ENCODE peak calls at places on chromosome 14, in ten cellular contexts. K, W, I, M, A, G, Z, E, N and D are unnamed samples.

GRCh38 chr14:59481407-59482119 is 2.6 kb downstream of the L3HYPDH start:
- DNase-seq in K (no peak), W (no peak), I (no peak), M (no peak), A (no peak), G (no peak), Z (no peak), E (no peak), N (no peak), D (no peak)

GRCh38 chr14:76422662-76423061 is 46.7 kb downstream of the ESRRB start:
- DNase-seq in K (no peak), W (no peak), I (no peak), M (no peak), A (no peak), G (no peak), Z (no peak), E (no peak), N (no peak), D (no peak)

GRCh38 chr14:56561586-56561985 is 18.0 kb upstream of the TMEM260 start:
- DNase-seq in K (no peak), W (no peak), I (no peak), M (no peak), A (no peak), G (no peak), Z (no peak), E (no peak), N (no peak), D (no peak)

GRCh38 chr14:102418169-102418852 is 55.6 kb downstream of the TECPR2 start:
- DNase-seq in K (peak; percentile 39), W (no peak), I (no peak), M (no peak), A (no peak), G (no peak), Z (peak; percentile 52), E (no peak), N (no peak), D (no peak)

GRCh38 chr14:65041434-65041915 is 54.8 kb downstream of the FNTB start:
- DNase-seq in K (no peak), W (no peak), I (no peak), M (no peak), A (no peak), G (no peak), Z (no peak), E (no peak), N (no peak), D (no peak)

GRCh38 chr14:42174357-42174756 is 567.7 kb downstream of the LRFN5 start:
- DNase-seq in K (no peak), W (no peak), I (no peak), M (no peak), A (no peak), G (no peak), Z (no peak), E (no peak), N (no peak), D (no peak)

GRCh38 chr14:72744416-72745120 is 149.3 kb downstream of the DPF3 start:
- DNase-seq in K (no peak), W (no peak), I (no peak), M (no peak), A (no peak), G (no peak), Z (no peak), E (no peak), N (no peak), D (no peak)

GRCh38 chr14:53996041-53996440 is 39.4 kb upstream of the BMP4 start:
- DNase-seq in K (no peak), W (no peak), I (no peak), M (no peak), A (no peak), G (no peak), Z (no peak), E (no peak), N (no peak), D (no peak)

GRCh38 chr14:65095633-65096205 is 6.6 kb downstream of the MAX start:
- DNase-seq in K (no peak), W (peak; percentile 37), I (no peak), M (no peak), A (peak; percentile 53), G (no peak), Z (no peak), E (peak; percentile 44), N (no peak), D (no peak)

GRCh38 chr14:70567791-70568190 is 32.7 kb downstream of the MED6 start:
- DNase-seq in K (no peak), W (no peak), I (peak; percentile 36), M (peak; percentile 65), A (peak; percentile 28), G (no peak), Z (no peak), E (no peak), N (peak; percentile 28), D (no peak)

GRCh38 chr14:72547999-72548398 is 345.9 kb downstream of the DPF3 start:
- DNase-seq in K (no peak), W (no peak), I (no peak), M (no peak), A (no peak), G (no peak), Z (no peak), E (no peak), N (no peak), D (no peak)

GRCh38 chr14:68146812-68147211 is 327.2 kb downstream of the RAD51B start:
- DNase-seq in K (no peak), W (peak; percentile 43), I (peak; percentile 35), M (no peak), A (peak; percentile 37), G (no peak), Z (no peak), E (no peak), N (peak; percentile 81), D (no peak)

GRCh38 chr14:96754845-96755184 is 42.4 kb upstream of the VRK1 start:
- DNase-seq in K (no peak), W (no peak), I (no peak), M (peak; percentile 36), A (no peak), G (no peak), Z (no peak), E (no peak), N (no peak), D (no peak)

DNA sequence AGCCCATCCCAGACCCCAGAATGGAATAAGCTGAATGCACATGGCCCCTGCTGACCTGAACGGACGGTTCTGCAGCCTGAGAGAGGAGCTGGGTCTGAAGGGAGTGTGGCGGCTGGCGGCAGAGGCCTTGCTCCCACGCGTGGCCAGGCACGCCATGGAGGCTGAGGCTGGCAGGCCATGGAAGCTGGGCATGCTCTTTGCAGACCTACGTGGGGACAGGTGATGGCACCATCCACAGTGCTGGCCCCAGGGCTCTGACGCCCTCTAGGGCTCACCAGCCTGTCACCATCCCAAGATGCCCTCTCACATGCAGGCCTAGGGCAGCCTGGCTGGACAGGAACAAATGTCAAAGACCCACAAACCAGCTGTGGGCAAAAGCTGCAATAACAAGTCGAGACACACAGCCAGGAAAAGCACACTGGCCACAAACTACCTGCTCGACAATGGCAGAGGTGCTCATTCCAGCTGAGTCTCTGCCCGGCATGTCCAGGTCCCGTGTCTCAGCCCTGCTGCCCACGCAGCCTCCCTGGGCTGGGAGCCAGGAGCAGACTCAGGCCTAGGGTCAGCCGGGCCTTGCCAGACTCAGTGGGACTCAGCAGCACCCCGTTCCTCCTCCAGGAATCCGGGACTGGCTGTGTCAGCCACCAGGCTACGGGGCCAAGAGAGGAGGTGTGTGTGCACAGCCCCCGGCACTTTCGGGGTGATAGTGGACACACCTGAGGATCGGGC is 19.7 kb downstream of the BTBD6 start:
- DNase-seq in K (no peak), W (no peak), I (no peak), M (no peak), A (no peak), G (no peak), Z (no peak), E (no peak), N (no peak), D (no peak)
- TF ChIP-seq CTCF in K (no peak), W (peak; percentile 5), I (no peak), M (no peak), A (no peak), G (no peak), Z (no peak), E (no peak), N (no peak), D (no peak)

GRCh38 chr14:94328196-94328595 is 5.1 kb upstream of the SERPINA6 start:
- DNase-seq in K (no peak), W (no peak), I (no peak), M (no peak), A (no peak), G (no peak), Z (no peak), E (no peak), N (no peak), D (no peak)

GRCh38 chr14:94331462-94331861 is 8.3 kb upstream of the SERPINA6 start:
- DNase-seq in K (no peak), W (no peak), I (no peak), M (no peak), A (no peak), G (no peak), Z (no peak), E (no peak), N (no peak), D (no peak)

GRCh38 chr14:94330857-94331256 is 7.7 kb upstream of the SERPINA6 start:
- DNase-seq in K (no peak), W (no peak), I (no peak), M (no peak), A (no peak), G (no peak), Z (no peak), E (no peak), N (no peak), D (no peak)

GRCh38 chr14:94330432-94330831 is 7.3 kb upstream of the SERPINA6 start:
- DNase-seq in K (no peak), W (no peak), I (no peak), M (no peak), A (no peak), G (no peak), Z (no peak), E (no peak), N (no peak), D (no peak)

GRCh38 chr14:94329857-94330256 is 6.7 kb upstream of the SERPINA6 start:
- DNase-seq in K (no peak), W (no peak), I (no peak), M (no peak), A (no peak), G (no peak), Z (no peak), E (no peak), N (no peak), D (no peak)
- TF ChIP-seq CTCF in K (no peak), W (no peak), I (no peak), M (no peak), A (no peak), G (no peak), Z (no peak), E (no peak), N (no peak), D (no peak)

GRCh38 chr14:29529418-29529817 is 398.2 kb downstream of the PRKD1 start:
- DNase-seq in K (no peak), W (no peak), I (peak; percentile 20), M (no peak), A (peak; percentile 4), G (no peak), Z (no peak), E (no peak), N (no peak), D (no peak)
- TF ChIP-seq CTCF in K (peak; percentile 17), W (no peak), I (peak; percentile 18), M (peak; percentile 34), A (peak; percentile 45), G (no peak), Z (peak; percentile 49), E (no peak), N (no peak), D (no peak)

DNA sequence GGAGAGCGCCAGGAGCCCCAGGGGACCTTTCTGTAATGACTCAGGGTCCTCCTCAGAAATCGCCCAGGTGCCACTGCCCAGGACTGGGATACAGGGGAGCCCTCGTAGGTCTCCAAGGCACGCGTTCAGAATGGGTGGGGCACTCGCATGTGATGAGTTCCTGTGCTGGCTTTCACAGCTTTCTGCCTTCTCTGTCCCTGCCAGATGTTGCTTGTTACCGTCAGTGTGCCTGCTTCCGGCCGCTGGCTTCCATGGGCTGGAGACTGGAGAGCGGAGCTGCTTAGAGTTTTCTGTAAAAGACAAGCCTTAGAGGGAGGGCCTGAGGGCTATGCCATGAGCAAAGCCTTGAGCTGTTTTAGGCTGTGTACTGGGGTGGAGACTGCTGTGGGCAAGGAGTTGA is 75.0 kb upstream of the SLC24A4 start:
- DNase-seq in K (no peak), W (no peak), I (no peak), M (no peak), A (no peak), G (no peak), Z (no peak), E (no peak), N (no peak), D (no peak)
- TF ChIP-seq CTCF in K (no peak), W (no peak), I (no peak), M (no peak), A (no peak), G (no peak), Z (no peak), E (no peak), N (no peak), D (no peak)